ENCODE peak calls at places on chromosomes 7 and 10, in four cellular contexts. Z is skeletal muscle cell; K is posterior vena cava; Q is activated naive CD4-positive, alpha-beta T cell treated with anti-CD3 and anti-CD28 coated beads for 36 hours. O is an unnamed sample.

GRCh38 chr7:105011771-105012502 is 2.1 kb upstream of the KMT2E start:
- DNase-seq in Q (peak), K (no peak), Z (no peak), O (peak)

GRCh38 chr10:30527623-30528426 is 93.8 kb downstream of the MAP3K8 start:
- DNase-seq in K (no peak), Z (no peak), Q (peak), O (no peak)

GRCh38 chr10:310976-311639 is 175.9 kb downstream of the ZMYND11 start:
- DNase-seq in K (no peak), Q (no peak), Z (no peak), O (no peak)

GRCh38 chr10:47253651-47254375 is 46.2 kb upstream of the GDF10 start:
- DNase-seq in Q (no peak), K (no peak), Z (no peak), O (no peak)

GRCh38 chr7:76066716-76067503 is 19.0 kb downstream of the MDH2 start:
- DNase-seq in Q (no peak), Z (no peak), K (peak), O (no peak)

GRCh38 chr7:20170626-20171025 is 46.6 kb downstream of the MACC1 start:
- DNase-seq in K (no peak), Z (no peak), Q (no peak), O (no peak)

GRCh38 chr10:103784723-103785418 is 70.5 kb downstream of the SH3PXD2A start:
- DNase-seq in K (no peak), Q (no peak), Z (no peak), O (no peak)

GRCh38 chr10:20289055-20289454 is 472.8 kb downstream of the PLXDC2 start:
- DNase-seq in Q (no peak), K (no peak), Z (no peak), O (no peak)

GRCh38 chr10:7561216-7561893 is 105.4 kb downstream of the ITIH5 start:
- DNase-seq in K (peak), Q (no peak), Z (no peak), O (no peak)

GRCh38 chr10:96448021-96448457 is 65.7 kb downstream of the TLL2 start:
- DNase-seq in Z (no peak), K (no peak), Q (no peak), O (no peak)

GRCh38 chr10:102633282-102633681 is 11.0 kb upstream of the TRIM8 start:
- DNase-seq in K (peak), Q (peak), Z (no peak), O (peak)

GRCh38 chr10:96306516-96306915 is 2.3 kb downstream of the DNTT start:
- DNase-seq in Z (no peak), Q (peak), K (peak), O (peak)

GRCh38 chr7:43583424-43584199 is 704 bp downstream of the STK17A start:
- DNase-seq in Q (peak), Z (no peak), K (peak), O (peak)

GRCh38 chr7:901388-902154 is 25.2 kb downstream of the GET4 start:
- DNase-seq in Q (peak), Z (peak), K (peak), O (peak)

O was measured in activated CD8-positive, alpha-beta T cell treated with anti-CD3 and anti-CD28 coated beads for 36 hours.